ENCODE peak calls at places on chromosomes 12 and 14, in four cellular contexts. A is mammary epithelial cell, I is mucosa of descending colon, M is spleen. W is an unnamed sample.

GRCh38 chr14:64447890-64448667 is 17.2 kb upstream of the AKAP5 start:
- DNase-seq in A (no peak), I (no peak), M (peak), W (no peak)

GRCh38 chr12:47207829-47208248 is 128.1 kb upstream of the AMIGO2 start:
- DNase-seq in A (no peak), I (no peak), M (no peak), W (no peak)

GRCh38 chr14:97253756-97254155 is 456.6 kb downstream of the VRK1 start:
- DNase-seq in A (no peak), I (no peak), M (no peak), W (no peak)

GRCh38 chr14:96192975-96193805 is 11.4 kb upstream of the BDKRB2 start:
- DNase-seq in A (no peak), I (no peak), M (no peak), W (no peak)

GRCh38 chr14:103735022-103735421 is 19.4 kb downstream of the ZFYVE21 start:
- DNase-seq in A (no peak), I (no peak), M (peak), W (no peak)

GRCh38 chr12:80053048-80053790 is 46.1 kb upstream of the OTOGL start:
- DNase-seq in A (peak), I (peak), M (no peak), W (peak)

GRCh38 chr12:14952295-14952995 is 9.0 kb downstream of the ARHGDIB start:
- DNase-seq in A (peak), I (no peak), M (peak), W (peak)

GRCh38 chr12:115470526-115470925 is 786.6 kb upstream of the TBX3 start:
- DNase-seq in A (no peak), I (no peak), M (no peak), W (no peak)

GRCh38 chr12:25829192-25829591 is 129.3 kb upstream of the RASSF8 start:
- DNase-seq in A (peak), I (peak), M (no peak), W (peak)

GRCh38 chr14:67622675-67623074 is 3.0 kb downstream of the ARG2 start:
- DNase-seq in A (peak), I (no peak), M (no peak), W (peak)

GRCh38 chr14:41606249-41607118 is at the start of gene LRFN5:
- DNase-seq in A (no peak), I (no peak), M (peak), W (no peak)

GRCh38 chr14:87043667-87044200 is 949.2 kb downstream of the GALC start:
- DNase-seq in A (no peak), I (no peak), M (no peak), W (no peak)

GRCh38 chr14:31127690-31128089 is 79.9 kb downstream of the HECTD1 start:
- DNase-seq in A (peak), I (peak), M (no peak), W (no peak)

GRCh38 chr14:101034986-101035385 is 131.5 kb upstream of the RTL1 start:
- DNase-seq in A (no peak), I (no peak), M (peak), W (no peak)

GRCh38 chr12:116642101-116642500 is 82.9 kb downstream of the MAP1LC3B2 start:
- DNase-seq in A (no peak), I (no peak), M (no peak), W (no peak)

GRCh38 chr12:18690653-18691052 is 47.2 kb downstream of the PLCZ1 start:
- DNase-seq in A (peak), I (no peak), M (no peak), W (peak)

GRCh38 chr12:22684526-22685118 is 59.7 kb downstream of the ETNK1 start:
- DNase-seq in A (peak), I (no peak), M (no peak), W (peak)

GRCh38 chr12:23041774-23042173 is 416.8 kb downstream of the ETNK1 start:
- DNase-seq in A (no peak), I (no peak), M (no peak), W (no peak)

GRCh38 chr12:96445743-96446655 is 43.4 kb upstream of the CFAP54 start:
- DNase-seq in A (peak), I (peak), M (no peak), W (peak)

GRCh38 chr12:62716037-62716436 is 218.9 kb downstream of the PPM1H start:
- DNase-seq in A (no peak), I (no peak), M (no peak), W (no peak)

GRCh38 chr12:46628176-46628575 is 197.6 kb downstream of the SLC38A4 start:
- DNase-seq in A (no peak), I (no peak), M (no peak), W (no peak)

GRCh38 chr14:69190191-69190590 is 1.1 kb upstream of the EXD2 start:
- DNase-seq in A (no peak), I (no peak), M (no peak), W (no peak)

GRCh38 chr14:68598621-68599447 is 194.0 kb downstream of the ZFP36L1 start:
- DNase-seq in A (peak), I (peak), M (peak), W (peak)

GRCh38 chr14:34710744-34711143 is 3.6 kb downstream of the CFL2 start:
- DNase-seq in A (no peak), I (no peak), M (no peak), W (no peak)

GRCh38 chr14:78254911-78255431 is 84.8 kb downstream of the NRXN3 start:
- DNase-seq in A (peak), I (no peak), M (no peak), W (peak)

GRCh38 chr12:67287311-67287710 is 18.2 kb downstream of the CAND1 start:
- DNase-seq in A (no peak), I (no peak), M (no peak), W (no peak)

GRCh38 chr12:122227341-122227740 is 1.5 kb upstream of the DIABLO start:
- DNase-seq in A (no peak), I (no peak), M (peak), W (no peak)

GRCh38 chr12:14824012-14824634 is 10.1 kb upstream of the SMCO3 start:
- DNase-seq in A (peak), I (no peak), M (no peak), W (no peak)

GRCh38 chr12:2582631-2583616 is 211.8 kb upstream of the FKBP4 start:
- DNase-seq in A (peak), I (peak), M (peak), W (peak)

GRCh38 chr12:96448287-96448686 is 41.1 kb upstream of the CFAP54 start:
- DNase-seq in A (peak), I (no peak), M (no peak), W (peak)

GRCh38 chr14:75184447-75184846 is 8.0 kb upstream of the TMED10 start:
- DNase-seq in A (peak), I (no peak), M (no peak), W (no peak)

GRCh38 chr12:88854260-88854659 is 274.0 kb upstream of the KITLG start:
- DNase-seq in A (peak), I (no peak), M (no peak), W (peak)

GRCh38 chr12:124040286-124040685 is 67.3 kb downstream of the ZNF664 start:
- DNase-seq in A (no peak), I (no peak), M (no peak), W (no peak)

GRCh38 chr12:56687225-56688128 is 607 bp downstream of the PTGES3 start:
- DNase-seq in A (peak), I (peak), M (peak), W (peak)

GRCh38 chr12:46749322-46749721 is 76.5 kb downstream of the SLC38A4 start:
- DNase-seq in A (no peak), I (no peak), M (no peak), W (no peak)

GRCh38 chr12:25518512-25518911 is 34.6 kb downstream of the LMNTD1 start:
- DNase-seq in A (peak), I (no peak), M (no peak), W (no peak)

GRCh38 chr14:39740454-39740853 is 308.2 kb upstream of the FBXO33 start:
- DNase-seq in A (no peak), I (no peak), M (no peak), W (no peak)

GRCh38 chr12:111434680-111435338 is 29.1 kb downstream of the SH2B3 start:
- DNase-seq in A (peak), I (peak), M (peak), W (peak)

GRCh38 chr12:40889329-40889728 is 197.1 kb downstream of the CNTN1 start:
- DNase-seq in A (no peak), I (no peak), M (no peak), W (no peak)

GRCh38 chr12:1279050-1279449 is 288.0 kb downstream of the ERC1 start:
- DNase-seq in A (no peak), I (no peak), M (no peak), W (no peak)
- TF ChIP-seq CTCF in A (no peak), I (no peak), M (no peak), W (no peak)

DNA sequence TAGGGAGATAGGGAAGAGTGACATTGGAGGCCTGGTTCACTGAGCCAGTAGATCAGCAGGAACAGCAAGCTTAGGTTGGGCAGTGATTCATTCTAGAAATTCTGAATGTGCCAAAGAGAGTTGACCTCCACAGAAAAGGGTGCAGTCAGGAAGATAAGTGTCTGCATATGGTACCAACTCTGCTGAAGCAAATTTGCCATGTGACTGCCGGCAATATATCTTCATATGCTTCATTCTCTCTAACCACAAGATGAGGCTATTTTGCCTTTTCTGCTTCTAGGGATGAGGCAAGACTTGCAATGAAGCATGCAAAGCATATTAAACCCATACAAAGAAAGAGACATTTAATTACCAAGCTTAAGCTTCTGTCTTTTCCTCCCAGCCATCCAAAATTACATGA is 13.6 kb downstream of the CCDC198 start:
- DNase-seq in A (no peak), I (no peak), M (no peak), W (peak)
- TF ChIP-seq CTCF in A (no peak), I (no peak), M (no peak), W (no peak)

GRCh38 chr12:38691164-38691563 is 214.2 kb downstream of the CPNE8 start:
- DNase-seq in A (peak), I (no peak), M (no peak), W (no peak)

GRCh38 chr12:38695057-38695456 is 210.3 kb downstream of the CPNE8 start:
- DNase-seq in A (no peak), I (no peak), M (no peak), W (no peak)

DNA sequence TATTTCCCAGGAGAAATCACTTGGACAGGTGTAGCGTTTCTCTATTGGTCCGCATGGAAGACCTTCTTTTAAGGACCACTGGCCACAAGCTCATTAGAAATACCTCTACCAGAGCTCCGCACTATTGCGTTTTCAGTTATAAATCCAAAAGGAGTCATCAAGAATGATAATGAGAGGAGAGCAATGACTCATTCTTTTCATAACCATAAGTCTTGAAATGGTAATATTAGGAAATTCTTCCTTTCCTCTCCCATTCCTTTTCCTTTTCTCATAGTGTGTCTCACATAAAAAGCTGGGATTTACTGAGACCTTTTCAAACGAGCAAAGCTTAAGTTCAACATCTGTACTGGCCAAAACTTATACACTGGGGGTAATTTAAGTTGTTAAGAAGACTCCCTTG is 215.7 kb downstream of the CPNE8 start:
- DNase-seq in A (peak), I (no peak), M (no peak), W (peak)
- TF ChIP-seq CTCF in A (no peak), I (no peak), M (no peak), W (no peak)

GRCh38 chr12:103523771-103524170 is 28.0 kb upstream of the C12orf42 start:
- DNase-seq in A (peak), I (no peak), M (no peak), W (peak)
- TF ChIP-seq CTCF in A (no peak), I (no peak), M (no peak), W (no peak)

DNA sequence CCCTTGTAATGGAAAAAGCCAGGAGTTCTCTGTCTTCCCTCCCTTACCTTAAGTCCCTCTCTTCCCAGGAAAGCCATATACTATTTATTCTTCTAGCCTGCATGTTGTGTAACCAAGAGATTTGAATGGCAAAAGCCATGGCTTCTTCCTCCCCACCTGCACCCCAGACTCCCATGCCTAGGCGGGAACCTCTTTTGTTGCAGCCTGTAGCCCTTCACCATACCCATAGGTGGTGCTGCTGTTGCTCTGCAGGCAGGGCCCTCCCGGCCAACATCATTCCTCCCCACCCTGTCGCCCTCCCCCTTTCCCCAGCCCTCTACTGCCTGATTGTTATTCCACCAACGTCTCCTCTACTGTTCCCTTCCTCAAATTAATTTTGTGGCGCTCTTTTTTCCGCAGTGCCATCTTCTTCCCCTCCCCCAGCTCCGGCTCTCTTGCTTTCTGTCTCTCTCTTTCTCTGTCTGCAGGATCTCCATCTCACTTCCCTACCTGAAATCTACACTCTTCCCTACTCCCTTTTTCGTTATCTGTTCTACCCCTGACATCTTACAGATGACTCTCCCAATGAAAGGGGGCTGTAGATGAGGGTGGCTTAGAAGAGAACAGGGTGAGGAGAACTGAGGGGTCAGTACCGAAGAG is 13.8 kb downstream of the NGDN start:
- DNase-seq in A (no peak), I (no peak), M (no peak), W (peak)
- TF ChIP-seq CTCF in A (peak), I (no peak), M (no peak), W (peak)

GRCh38 chr12:118498171-118498570 is 121.8 kb downstream of the SUDS3 start:
- DNase-seq in A (no peak), I (no peak), M (no peak), W (no peak)
- TF ChIP-seq CTCF in A (no peak), I (no peak), M (no peak), W (no peak)

GRCh38 chr14:106694638-106695393 is 1168.4 kb downstream of the TMEM121 start:
- DNase-seq in A (peak), I (peak), M (peak), W (peak)
- TF ChIP-seq CTCF in A (no peak), I (no peak), M (no peak), W (no peak)

DNA sequence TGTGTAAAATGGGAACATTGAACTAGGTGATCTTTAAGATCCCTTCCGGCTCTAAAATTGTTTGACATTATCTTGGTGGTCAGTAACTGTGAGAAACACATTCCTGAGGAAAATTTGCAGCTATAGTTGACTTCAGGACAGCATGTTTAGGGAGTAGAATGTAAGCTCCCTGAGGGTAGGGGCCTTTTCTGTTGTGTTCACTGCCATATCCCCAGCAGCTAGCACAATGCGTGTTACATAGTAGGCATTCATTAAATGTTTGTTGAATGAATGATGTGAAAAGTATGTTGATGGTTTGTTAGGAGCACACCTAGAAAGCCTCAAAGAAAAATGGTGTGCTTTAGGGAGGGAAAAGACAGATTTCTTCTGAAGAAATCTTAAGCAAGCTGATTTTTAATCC is 38.5 kb upstream of the KCNMB4 start:
- DNase-seq in A (no peak), I (no peak), M (no peak), W (no peak)
- TF ChIP-seq CTCF in A (no peak), I (no peak), M (no peak), W (no peak)

DNA sequence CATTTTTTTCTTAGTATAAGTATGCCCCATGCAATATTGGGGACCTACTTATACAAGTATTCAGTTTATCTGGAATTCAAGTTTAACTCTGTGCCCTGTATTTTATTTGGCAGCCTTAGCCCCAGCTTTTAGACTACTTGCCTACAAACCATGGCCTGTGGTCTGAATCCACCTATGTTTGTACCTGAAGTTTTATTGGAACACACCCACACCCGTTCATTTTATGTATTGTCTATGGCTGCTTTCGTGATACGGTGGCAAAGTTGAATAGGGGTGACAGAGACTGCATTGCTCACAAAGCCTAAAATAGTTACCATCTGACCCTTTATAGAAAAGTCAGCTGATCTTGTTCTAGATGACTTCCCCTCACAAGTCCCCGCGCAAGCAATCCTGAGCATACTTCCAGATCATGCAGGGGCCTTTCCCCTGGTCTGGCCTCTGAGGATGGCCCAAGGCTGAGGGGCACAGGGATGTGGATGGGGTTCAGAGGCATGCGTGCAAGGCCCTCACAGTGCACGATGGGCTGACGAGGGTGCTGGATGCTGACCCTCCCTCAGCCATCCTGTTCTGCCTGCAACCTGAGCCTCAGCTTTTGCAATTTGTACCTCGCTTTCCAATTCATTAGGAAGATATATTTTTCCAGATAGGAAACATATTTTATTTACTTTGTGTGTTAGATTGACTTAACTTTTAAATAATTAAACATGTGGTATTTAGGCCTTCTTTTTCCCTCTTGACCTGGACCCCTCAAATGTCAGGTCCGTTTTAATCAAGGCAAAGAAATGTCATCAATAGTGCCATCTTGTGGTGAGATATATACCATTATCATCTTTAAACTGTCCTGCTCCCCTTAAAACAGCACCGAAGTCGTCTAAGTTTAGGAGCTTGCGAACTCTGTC is 527.3 kb upstream of the CCDC196 start:
- DNase-seq in A (no peak), I (peak), M (no peak), W (peak)
- TF ChIP-seq CTCF in A (peak), I (peak), M (peak), W (peak)

W was measured in MCF 10A.